ENCODE peak calls at places on chromosomes 5 and 9, in six cellular contexts. I is endothelial cell; S is stimulated activated CD4-positive, alpha-beta T cell treated with anti-CD3 and anti-CD28 coated beads, Interleukin-15, amount 100 ng/mL, for 24 hours; A is transverse colon; R is CD4-positive, alpha-beta memory T cell; D is mucosa of gallbladder. H is an unnamed sample.

GRCh38 chr5:147098233-147098790 is 136.5 kb upstream of the STK32A start:
- DNase-seq in A (peak), R (no peak), D (peak), S (peak), I (peak), H (no peak)

GRCh38 chr9:92954078-92954861 is 6.9 kb downstream of the FGD3 start:
- DNase-seq in I (no peak), R (peak), A (peak), S (peak), D (peak), H (peak)

GRCh38 chr5:176441921-176442323 is 6.3 kb upstream of the FAF2 start:
- DNase-seq in S (no peak), I (no peak), R (no peak), D (no peak), A (no peak), H (no peak)

GRCh38 chr5:169945831-169946261 is 34.4 kb downstream of the INSYN2B start:
- DNase-seq in I (no peak), R (no peak), A (no peak), D (peak), S (no peak), H (no peak)

GRCh38 chr5:168766038-168766700 is 187.0 kb upstream of the PANK3 start:
- DNase-seq in A (no peak), R (no peak), S (no peak), I (no peak), D (no peak), H (no peak)

GRCh38 chr5:127567026-127567768 is 49.8 kb downstream of the PRRC1 start:
- DNase-seq in D (no peak), A (no peak), I (no peak), S (no peak), R (no peak), H (no peak)

GRCh38 chr5:111223086-111223789 is 946 bp upstream of the CAMK4 start:
- DNase-seq in A (no peak), R (peak), S (no peak), I (no peak), D (no peak), H (no peak)

GRCh38 chr5:93512799-93513198 is 68.2 kb downstream of the NR2F1-AS1 start:
- DNase-seq in S (no peak), I (no peak), D (no peak), R (no peak), A (no peak), H (no peak)

GRCh38 chr5:139764250-139764791 is 31.3 kb upstream of the PSD2 start:
- DNase-seq in D (no peak), S (no peak), I (no peak), A (no peak), R (peak), H (no peak)

GRCh38 chr9:114091711-114092110 is 7.4 kb downstream of the KIF12 start:
- DNase-seq in D (no peak), A (no peak), R (no peak), I (no peak), S (no peak), H (no peak)

GRCh38 chr9:86944974-86945867 is 2.1 kb downstream of the GAS1 start:
- DNase-seq in D (no peak), R (no peak), A (no peak), S (no peak), I (peak), H (no peak)

GRCh38 chr9:130215341-130216119 is 43.3 kb downstream of the NCS1 start:
- DNase-seq in S (no peak), R (no peak), I (no peak), A (no peak), D (no peak), H (no peak)

GRCh38 chr9:78047106-78047505 is 15.5 kb upstream of the GNAQ start:
- DNase-seq in S (no peak), I (no peak), R (no peak), A (no peak), D (no peak), H (no peak)

GRCh38 chr5:23893561-23893960 is 386.2 kb downstream of the PRDM9 start:
- DNase-seq in A (no peak), I (no peak), S (no peak), D (no peak), R (no peak), H (no peak)

GRCh38 chr9:95316794-95317118 is 753 bp downstream of the FANCC start:
- DNase-seq in D (peak), R (no peak), I (peak), A (peak), S (peak), H (no peak)

GRCh38 chr5:75651575-75651974 is 40.3 kb downstream of the ANKDD1B start:
- DNase-seq in S (no peak), D (no peak), I (no peak), A (no peak), R (no peak), H (no peak)

GRCh38 chr9:31034311-31034710 is 1350.1 kb upstream of the ACO1 start:
- DNase-seq in I (no peak), S (no peak), R (no peak), A (no peak), D (no peak), H (no peak)

GRCh38 chr5:163861670-163862069 is 356.3 kb downstream of the MAT2B start:
- DNase-seq in A (no peak), I (no peak), D (no peak), R (no peak), S (no peak), H (no peak)

GRCh38 chr5:9288234-9288633 is 257.6 kb downstream of the SEMA5A start:
- DNase-seq in R (no peak), A (no peak), S (no peak), I (no peak), D (no peak), H (no peak)

GRCh38 chr5:109155625-109156024 is 254.1 kb downstream of the PJA2 start:
- DNase-seq in R (no peak), S (no peak), I (no peak), D (no peak), A (no peak), H (no peak)

GRCh38 chr5:76473676-76474075 is 70.6 kb downstream of the IQGAP2 start:
- DNase-seq in A (no peak), R (peak), I (no peak), D (no peak), S (peak), H (peak)

GRCh38 chr5:180138214-180138975 is 66.8 kb upstream of the RNF130 start:
- DNase-seq in D (no peak), I (peak), R (no peak), A (no peak), S (no peak), H (peak)

GRCh38 chr5:151480384-151480783 is 33.0 kb downstream of the SLC36A1 start:
- DNase-seq in D (no peak), I (no peak), S (no peak), R (no peak), A (peak), H (no peak)

GRCh38 chr5:142821733-142822487 is 51.7 kb downstream of the ARHGAP26 start:
- DNase-seq in A (no peak), R (no peak), S (peak), D (no peak), I (no peak), H (no peak)

GRCh38 chr9:71819115-71819739 is 50.9 kb upstream of the CEMIP2 start:
- DNase-seq in A (peak), R (peak), S (peak), I (peak), D (peak), H (no peak)